ENCODE peak calls at places on chromosomes 5 and 9, in five cellular contexts. G is GM04504; A is stimulated activated CD4-positive, alpha-beta T cell treated with anti-CD3 and anti-CD28 coated beads, Interleukin-1b, Interleukin-23, amount 100 ng/mL, for 4 hours; F is C1 segment of cervical spinal cord; V is cardiac fibroblast. C is an unnamed sample.

GRCh38 chr5:81301221-81302015 is at the start of gene ZCCHC9:
- DNase-seq in G (peak; percentile 89), A (peak; percentile 86), F (peak; percentile 88), V (peak; percentile 96), C (peak; percentile 94)

GRCh38 chr9:137408651-137409405 is 14.1 kb downstream of the EXD3 start:
- DNase-seq in G (no peak), A (no peak), F (no peak), V (no peak), C (no peak)

GRCh38 chr5:138077064-138077696 is 6.7 kb upstream of the WNT8A start:
- DNase-seq in G (peak; percentile 31), A (peak; percentile 37), F (peak; percentile 1), V (peak; percentile 79), C (peak; percentile 51)

GRCh38 chr9:89943728-89944127 is 338.9 kb downstream of the GADD45G start:
- DNase-seq in G (no peak), A (no peak), F (no peak), V (no peak), C (no peak)

GRCh38 chr9:79196606-79197005 is 375.2 kb upstream of the TLE4 start:
- DNase-seq in G (no peak), A (no peak), F (no peak), V (peak; percentile 32), C (no peak)

GRCh38 chr5:3179220-3179619 is 416.4 kb upstream of the IRX1 start:
- DNase-seq in G (no peak), A (no peak), F (no peak), V (no peak), C (no peak)

GRCh38 chr5:98637607-98638006 is 135.9 kb upstream of the RGMB start:
- DNase-seq in G (no peak), A (no peak), F (no peak), V (no peak), C (no peak)

GRCh38 chr9:72213906-72214305 is 64.7 kb downstream of the GDA start:
- DNase-seq in G (no peak), A (no peak), F (no peak), V (no peak), C (no peak)

C was measured in MG63.